ENCODE peak calls at places on chromosomes 5 and 9, in nine cellular contexts. W is stimulated activated naive CD4-positive, alpha-beta T cell; U is astrocyte of the spinal cord; D is cardiac septum; Z is HuH-7; J is H9; L is NCI-H2029; Q is amygdala; V is HFFc6. S is an unnamed sample.

GRCh38 chr9:80204054-80204453 is 632.3 kb downstream of the TLE4 start:
- DNase-seq in W (no peak), U (no peak), D (no peak), Z (no peak), J (no peak), L (no peak), Q (no peak), V (no peak), S (no peak)

GRCh38 chr5:109374625-109375024 is 35.1 kb downstream of the PJA2 start:
- DNase-seq in W (no peak), U (no peak), D (no peak), Z (no peak), J (no peak), L (no peak), Q (no peak), V (peak), S (no peak)

GRCh38 chr5:178542455-178542854 is 47.7 kb downstream of the COL23A1 start:
- DNase-seq in W (no peak), U (peak), D (peak), Z (no peak), J (no peak), L (no peak), Q (no peak), V (no peak), S (no peak)

GRCh38 chr5:103849934-103850333 is 287.3 kb upstream of the NUDT12 start:
- DNase-seq in W (no peak), U (peak), D (no peak), Z (no peak), J (no peak), L (no peak), Q (no peak), V (peak), S (no peak)

GRCh38 chr9:87859137-87859536 is 23.5 kb upstream of the SPATA31E1 start:
- DNase-seq in W (no peak), U (no peak), D (no peak), Z (no peak), J (no peak), L (no peak), Q (no peak), V (no peak), S (no peak)

GRCh38 chr5:91061946-91062586 is 321.1 kb downstream of the ARRDC3 start:
- DNase-seq in W (no peak), U (no peak), D (no peak), Z (no peak), J (no peak), L (no peak), Q (no peak), V (no peak), S (no peak)

GRCh38 chr9:107735821-107736220 is 246.3 kb upstream of the KLF4 start:
- DNase-seq in W (no peak), U (no peak), D (no peak), Z (no peak), J (no peak), L (no peak), Q (no peak), V (no peak), S (no peak)

GRCh38 chr5:121962347-121962670 is 534 bp downstream of the SRFBP1 start:
- DNase-seq in W (no peak), U (no peak), D (no peak), Z (no peak), J (no peak), L (no peak), Q (no peak), V (no peak), S (no peak)

GRCh38 chr5:56506586-56506985 is 273.5 kb upstream of the ANKRD55 start:
- DNase-seq in W (no peak), U (no peak), D (no peak), Z (no peak), J (no peak), L (no peak), Q (no peak), V (peak), S (no peak)

GRCh38 chr9:14372437-14373318 is 58.7 kb upstream of the NFIB start:
- DNase-seq in W (no peak), U (peak), D (no peak), Z (no peak), J (peak), L (no peak), Q (no peak), V (peak), S (peak)

GRCh38 chr9:115616666-115617239 is 498.8 kb upstream of the TNC start:
- DNase-seq in W (no peak), U (no peak), D (no peak), Z (no peak), J (no peak), L (no peak), Q (no peak), V (no peak), S (no peak)

GRCh38 chr5:97764700-97765099 is 581.7 kb upstream of the RIOK2 start:
- DNase-seq in W (no peak), U (peak), D (no peak), Z (no peak), J (no peak), L (no peak), Q (no peak), V (peak), S (no peak)

GRCh38 chr5:150619359-150620230 is 20.9 kb upstream of the SYNPO start:
- DNase-seq in W (no peak), U (peak), D (peak), Z (no peak), J (no peak), L (no peak), Q (no peak), V (peak), S (no peak)

GRCh38 chr9:133237271-133237731 is 28.3 kb upstream of the OBP2B start:
- DNase-seq in W (no peak), U (peak), D (peak), Z (no peak), J (peak), L (no peak), Q (no peak), V (no peak), S (peak)

GRCh38 chr5:163408311-163408923 is 29.0 kb upstream of the CCNG1 start:
- DNase-seq in W (peak), U (peak), D (no peak), Z (peak), J (peak), L (peak), Q (peak), V (peak), S (no peak)

GRCh38 chr5:179152941-179153340 is 92.8 kb downstream of the ZNF354C start:
- DNase-seq in W (no peak), U (no peak), D (peak), Z (no peak), J (no peak), L (no peak), Q (no peak), V (no peak), S (no peak)

GRCh38 chr9:97176206-97176605 is 131.3 kb upstream of the CCDC180 start:
- DNase-seq in W (no peak), U (no peak), D (no peak), Z (no peak), J (no peak), L (peak), Q (no peak), V (no peak), S (no peak)

GRCh38 chr5:145237843-145238242 is 597.3 kb downstream of the PRELID2 start:
- DNase-seq in W (no peak), U (peak), D (no peak), Z (peak), J (peak), L (peak), Q (no peak), V (peak), S (peak)